ENCODE peak calls at places on chromosome 21, in four cellular contexts. Z is GM23248, S is Karpas-422, F is K562. H is an unnamed sample.
A peak's percentile ranks its signal among the peaks of the same experiment; 100 is the strongest.

GRCh38 chr21:33682992-33683627 is 40.8 kb downstream of the ITSN1 start:
- DNase-seq in Z (peak; percentile 87), S (no peak), F (no peak), H (peak; percentile 73)

GRCh38 chr21:34580181-34580700 is 34.7 kb downstream of the RCAN1 start:
- DNase-seq in Z (peak; percentile 47), S (no peak), F (no peak), H (no peak)

GRCh38 chr21:35840197-35840799 is 220.0 kb downstream of the SETD4 start:
- DNase-seq in Z (peak; percentile 83), S (peak; percentile 85), F (peak; percentile 43), H (peak; percentile 91)

GRCh38 chr21:16239659-16240265 is 510.0 kb downstream of the USP25 start:
- DNase-seq in Z (no peak), S (no peak), F (no peak), H (no peak)

GRCh38 chr21:39601194-39601940 is 11.4 kb upstream of the B3GALT5 start:
- DNase-seq in Z (no peak), S (no peak), F (no peak), H (no peak)

GRCh38 chr21:34962136-34962535 is 87.0 kb downstream of the RUNX1 start:
- DNase-seq in Z (no peak), S (no peak), F (no peak), H (no peak)

GRCh38 chr21:33300701-33301631 is 23.8 kb upstream of the IFNAR1 start:
- DNase-seq in Z (no peak), S (no peak), F (peak; percentile 30), H (no peak)

GRCh38 chr21:17636711-17637110 is 24.0 kb upstream of the BTG3 start:
- DNase-seq in Z (peak; percentile 2), S (no peak), F (no peak), H (no peak)

GRCh38 chr21:21101911-21102310 is 103.7 kb downstream of the NCAM2 start:
- DNase-seq in Z (no peak), S (peak; percentile 60), F (peak; percentile 20), H (peak; percentile 59)

GRCh38 chr21:35079181-35079580 is 30.1 kb upstream of the RUNX1 start:
- DNase-seq in Z (no peak), S (no peak), F (no peak), H (no peak)

GRCh38 chr21:43269461-43269860 is 100.7 kb downstream of the CRYAA start:
- DNase-seq in Z (no peak), S (peak; percentile 84), F (peak; percentile 68), H (no peak)

GRCh38 chr21:33211305-33211704 is 18.4 kb upstream of the IFNAR2 start:
- DNase-seq in Z (no peak), S (no peak), F (no peak), H (no peak)

GRCh38 chr21:39681257-39681656 is 63.7 kb upstream of the IGSF5 start:
- DNase-seq in Z (peak; percentile 49), S (no peak), F (no peak), H (peak; percentile 78)

GRCh38 chr21:25005388-25005787 is 601.9 kb downstream of the MRPL39 start:
- DNase-seq in Z (peak; percentile 0), S (no peak), F (no peak), H (no peak)

GRCh38 chr21:43315244-43316137 is 111.4 kb downstream of the SIK1 start:
- DNase-seq in Z (peak; percentile 34), S (no peak), F (no peak), H (no peak)

GRCh38 chr21:39535646-39536437 is 76.9 kb upstream of the B3GALT5 start:
- DNase-seq in Z (no peak), S (no peak), F (no peak), H (no peak)

GRCh38 chr21:24436236-24436635 is 1171.0 kb downstream of the MRPL39 start:
- DNase-seq in Z (no peak), S (no peak), F (no peak), H (no peak)

GRCh38 chr21:33127154-33127893 is 57.4 kb downstream of the OLIG1 start:
- DNase-seq in Z (peak; percentile 76), S (peak; percentile 88), F (peak; percentile 80), H (peak; percentile 69)

GRCh38 chr21:38869946-38870345 is 64.2 kb downstream of the ETS2 start:
- DNase-seq in Z (peak; percentile 7), S (no peak), F (no peak), H (peak; percentile 54)

GRCh38 chr21:27476696-27477095 is 509.8 kb upstream of the ADAMTS5 start:
- DNase-seq in Z (peak; percentile 65), S (no peak), F (no peak), H (peak; percentile 72)

GRCh38 chr21:26736449-26736848 is 108.8 kb downstream of the ADAMTS1 start:
- DNase-seq in Z (no peak), S (no peak), F (no peak), H (no peak)

GRCh38 chr21:32807717-32808380 is 36.3 kb upstream of the PAXBP1 start:
- DNase-seq in Z (peak; percentile 84), S (no peak), F (no peak), H (peak; percentile 41)

GRCh38 chr21:14773777-14774345 is 227.7 kb upstream of the SAMSN1 start:
- DNase-seq in Z (peak; percentile 21), S (peak; percentile 71), F (peak; percentile 76), H (peak; percentile 2)

GRCh38 chr21:38712076-38712475 is 93.7 kb upstream of the ETS2 start:
- DNase-seq in Z (peak; percentile 63), S (peak; percentile 60), F (peak; percentile 32), H (peak; percentile 35)

GRCh38 chr21:36247316-36247715 is 72.7 kb upstream of the MORC3 start:
- DNase-seq in Z (no peak), S (peak; percentile 27), F (no peak), H (peak; percentile 54)

GRCh38 chr21:32712043-32712442 is 15.8 kb downstream of the SYNJ1 start:
- DNase-seq in Z (no peak), S (peak; percentile 91), F (no peak), H (no peak)

GRCh38 chr21:18705971-18706370 is 302.4 kb upstream of the TMPRSS15 start:
- DNase-seq in Z (no peak), S (no peak), F (no peak), H (no peak)

GRCh38 chr21:15614757-15615156 is 115.0 kb upstream of the USP25 start:
- DNase-seq in Z (no peak), S (no peak), F (no peak), H (no peak)

GRCh38 chr21:32771134-32771523 is 426 bp downstream of the PAXBP1 start:
- DNase-seq in Z (peak; percentile 86), S (peak; percentile 88), F (peak; percentile 77), H (peak; percentile 86)

GRCh38 chr21:42546433-42546832 is 32.8 kb downstream of the SLC37A1 start:
- DNase-seq in Z (no peak), S (no peak), F (no peak), H (no peak)

GRCh38 chr21:31732891-31733520 is 1.1 kb upstream of the SCAF4 start:
- DNase-seq in Z (peak; percentile 41), S (peak; percentile 79), F (peak; percentile 39), H (no peak)

DNA sequence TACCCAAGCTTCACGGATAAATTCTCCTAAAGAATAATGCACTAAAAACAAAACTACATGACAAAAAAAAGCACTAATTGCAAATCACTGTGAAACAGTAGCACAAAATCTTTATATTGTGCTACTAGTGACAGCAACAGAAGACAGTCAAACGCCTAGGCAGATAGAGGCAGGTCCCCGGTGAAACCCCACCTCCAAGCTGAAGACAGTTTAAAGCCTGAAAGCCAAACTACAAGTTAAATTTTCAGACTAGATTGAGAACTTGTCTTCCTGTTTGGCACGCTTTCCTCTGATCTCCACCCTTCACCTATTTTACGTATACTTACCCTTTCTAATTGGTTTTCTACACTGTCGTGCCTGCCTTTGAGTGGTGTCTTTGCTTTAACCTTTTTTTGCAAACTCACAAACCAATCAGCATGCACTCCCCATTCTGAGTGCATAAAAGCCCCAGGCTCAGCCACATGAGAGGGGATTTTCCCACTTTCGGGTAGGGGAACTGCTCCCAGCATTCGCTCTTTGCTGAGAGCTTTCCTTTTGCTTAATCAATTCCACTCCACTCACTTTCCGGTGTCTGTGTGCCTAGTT is 3.6 kb upstream of the BACH1 start:
- DNase-seq in Z (no peak), S (no peak), F (no peak), H (no peak)
- H3K4me3 ChIP-seq in Z (no peak overlapping the region), S (no peak overlapping the region), F (no peak overlapping the region), H (no peak overlapping the region)

GRCh38 chr21:44550807-44551206 is 498 bp downstream of the KRTAP10-2 start:
- DNase-seq in Z (peak; percentile 18), S (no peak), F (no peak), H (no peak)

GRCh38 chr21:44552136-44552535 is 831 bp upstream of the KRTAP10-2 start:
- DNase-seq in Z (no peak), S (no peak), F (no peak), H (no peak)

GRCh38 chr21:44551290-44552015 is at the start of gene KRTAP10-2:
- DNase-seq in Z (no peak), S (no peak), F (no peak), H (no peak)

GRCh38 chr21:44555200-44555875 is 3.3 kb downstream of the KRTAP10-3 start:
- DNase-seq in Z (no peak), S (no peak), F (no peak), H (no peak)

DNA sequence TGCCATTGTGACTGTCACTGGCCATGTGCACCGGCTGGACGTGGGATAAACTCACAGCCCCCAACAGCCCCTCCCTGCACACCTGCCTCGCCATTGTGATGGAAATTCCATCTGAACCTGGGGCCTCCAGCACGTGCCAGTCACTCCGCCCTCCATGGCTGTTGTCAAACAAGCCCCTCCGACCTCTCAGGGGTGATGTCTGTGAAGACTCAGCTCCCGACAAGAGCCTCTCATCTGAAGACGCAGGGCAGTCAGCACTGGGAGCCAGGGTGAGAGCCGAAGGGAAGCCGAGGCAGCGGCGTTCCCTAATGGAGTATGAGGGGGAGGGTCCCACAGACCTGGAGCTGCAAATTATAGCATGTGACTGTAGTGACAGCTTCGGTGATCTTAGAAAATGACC is 1.4 kb upstream of the KRTAP10-2 start:
- DNase-seq in Z (no peak), S (no peak), F (no peak), H (no peak)
- H3K27me3 ChIP-seq in Z (peaks cover 48% of the 10 kb centered on the region), S (no peaks in the 10 kb centered on the region), F (peaks cover 70% of the 10 kb centered on the region), H (peaks cover 47% of the 10 kb centered on the region)

GRCh38 chr21:45246535-45247320 is 41.0 kb downstream of the POFUT2 start:
- DNase-seq in Z (no peak), S (no peak), F (no peak), H (no peak)

GRCh38 chr21:45249626-45250025 is 38.1 kb downstream of the POFUT2 start:
- DNase-seq in Z (no peak), S (no peak), F (no peak), H (no peak)

GRCh38 chr21:45250272-45250671 is 37.4 kb downstream of the POFUT2 start:
- DNase-seq in Z (no peak), S (no peak), F (no peak), H (no peak)

GRCh38 chr21:45248893-45249381 is 38.8 kb downstream of the POFUT2 start:
- DNase-seq in Z (peak; percentile 73), S (no peak), F (no peak), H (peak; percentile 16)

GRCh38 chr21:45248301-45248892 is 39.3 kb downstream of the POFUT2 start:
- DNase-seq in Z (no peak), S (no peak), F (no peak), H (no peak)
- H3K9ac ChIP-seq in Z (peak overlapping the region; percentile 29), S (no peak overlapping the region), F (no peak overlapping the region), H (peak overlapping the region; percentile 9)

GRCh38 chr21:44919913-44920693 is 596 bp downstream of the ITGB2 start:
- DNase-seq in Z (no peak), S (peak; percentile 66), F (no peak), H (no peak)
- H3K4me3 ChIP-seq in Z (no peak overlapping the region), S (peak overlapping the region; percentile 94), F (no peak overlapping the region), H (no peak overlapping the region)

GRCh38 chr21:46121286-46122221 is 23.6 kb downstream of the COL6A2 start:
- DNase-seq in Z (no peak), S (no peak), F (no peak), H (no peak)
- H3K27me3 ChIP-seq in Z (no peaks in the 10 kb centered on the region), S (no peaks in the 10 kb centered on the region), F (peaks cover 67% of the 10 kb centered on the region), H (no peaks in the 10 kb centered on the region)

H was measured in adipocyte.